ENCODE peak calls at places on chromosomes 2 and 18, in four cellular contexts. I is transverse colon, S is neural progenitor cell, F is HepG2. C is an unnamed sample.

GRCh38 chr2:226721541-226721940 is 78.1 kb downstream of the IRS1 start:
- DNase-seq in S (no peak), F (no peak), I (no peak), C (no peak)

GRCh38 chr2:96409543-96410184 is 74.1 kb downstream of the NCAPH start:
- DNase-seq in S (peak; percentile 29), F (no peak), I (no peak), C (no peak)

GRCh38 chr2:129006901-129007300 is 688.2 kb upstream of the HS6ST1 start:
- DNase-seq in S (no peak), I (no peak), F (no peak), C (no peak)

GRCh38 chr2:5914831-5915611 is 222.8 kb downstream of the SOX11 start:
- DNase-seq in I (no peak), F (no peak), S (peak; percentile 73), C (no peak)

GRCh38 chr2:99442837-99443236 is 47.0 kb downstream of the REV1 start:
- DNase-seq in I (no peak), S (peak; percentile 7), F (no peak), C (no peak)

GRCh38 chr2:193528458-193528857 is 1333.7 kb upstream of the TMEFF2 start:
- DNase-seq in I (no peak), F (no peak), S (no peak), C (no peak)

GRCh38 chr2:190596998-190597397 is 51.9 kb upstream of the NAB1 start:
- DNase-seq in I (no peak), S (no peak), F (no peak), C (no peak)

GRCh38 chr2:176562359-176563043 is 293.3 kb downstream of the MTX2 start:
- DNase-seq in I (no peak), F (no peak), S (no peak), C (no peak)

GRCh38 chr2:217691920-217692666 is 310.7 kb downstream of the TNS1 start:
- DNase-seq in I (no peak), S (no peak), F (no peak), C (no peak)

GRCh38 chr2:144518744-144519596 is 949 bp downstream of the ZEB2 start:
- DNase-seq in F (no peak), I (no peak), S (no peak), C (no peak)

GRCh38 chr18:50356036-50356945 is 18.6 kb upstream of the SKA1 start:
- DNase-seq in F (peak; percentile 11), I (no peak), S (no peak), C (no peak)

GRCh38 chr2:8822218-8822617 is 15.2 kb downstream of the KIDINS220 start:
- DNase-seq in S (no peak), I (no peak), F (peak; percentile 20), C (no peak)

DNA sequence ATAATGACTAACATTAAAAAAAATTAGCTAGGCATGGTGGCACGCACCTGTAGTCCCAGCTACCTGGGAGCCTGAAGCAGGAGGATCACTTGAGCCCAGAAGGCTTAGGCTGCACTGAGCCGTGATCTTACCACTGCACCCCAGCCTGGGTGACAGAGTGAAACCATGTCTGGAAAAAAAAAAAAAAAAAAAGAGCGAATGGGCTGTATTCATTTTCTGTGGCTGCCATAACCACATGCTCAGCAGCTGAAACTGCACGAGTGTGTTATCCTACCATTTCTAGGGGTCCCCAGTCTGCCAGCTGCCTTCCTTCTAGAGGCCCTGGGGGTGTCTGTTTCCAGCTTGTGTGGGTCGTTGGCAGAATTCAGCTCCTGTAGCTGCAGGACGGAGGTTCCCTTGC is 247.8 kb downstream of the EIPR1 start:
- DNase-seq in I (no peak), F (no peak), S (no peak), C (no peak)
- H3K4me1 ChIP-seq in I (no peaks in the 10 kb centered on the region), F (no peaks in the 10 kb centered on the region), S (peaks cover 15% of the 10 kb centered on the region), C (no peaks in the 10 kb centered on the region)

GRCh38 chr2:233480490-233481202 is 85.9 kb downstream of the USP40 start:
- DNase-seq in F (peak; percentile 18), I (peak; percentile 52), S (peak; percentile 27), C (no peak)

GRCh38 chr2:233479616-233480489 is 86.7 kb downstream of the USP40 start:
- DNase-seq in S (no peak), F (no peak), I (no peak), C (no peak)

GRCh38 chr2:233482616-233483015 is 84.0 kb downstream of the USP40 start:
- DNase-seq in F (no peak), S (no peak), I (no peak), C (no peak)

GRCh38 chr2:233477548-233478433 is 88.8 kb downstream of the USP40 start:
- DNase-seq in S (no peak), F (no peak), I (no peak), C (no peak)

GRCh38 chr2:233481368-233482142 is 85.0 kb downstream of the USP40 start:
- DNase-seq in S (no peak), F (no peak), I (no peak), C (no peak)
- H3K27ac ChIP-seq in S (no peak overlapping the region), F (no peak overlapping the region), I (peak overlapping the region; percentile 65), C (no peak overlapping the region)

DNA sequence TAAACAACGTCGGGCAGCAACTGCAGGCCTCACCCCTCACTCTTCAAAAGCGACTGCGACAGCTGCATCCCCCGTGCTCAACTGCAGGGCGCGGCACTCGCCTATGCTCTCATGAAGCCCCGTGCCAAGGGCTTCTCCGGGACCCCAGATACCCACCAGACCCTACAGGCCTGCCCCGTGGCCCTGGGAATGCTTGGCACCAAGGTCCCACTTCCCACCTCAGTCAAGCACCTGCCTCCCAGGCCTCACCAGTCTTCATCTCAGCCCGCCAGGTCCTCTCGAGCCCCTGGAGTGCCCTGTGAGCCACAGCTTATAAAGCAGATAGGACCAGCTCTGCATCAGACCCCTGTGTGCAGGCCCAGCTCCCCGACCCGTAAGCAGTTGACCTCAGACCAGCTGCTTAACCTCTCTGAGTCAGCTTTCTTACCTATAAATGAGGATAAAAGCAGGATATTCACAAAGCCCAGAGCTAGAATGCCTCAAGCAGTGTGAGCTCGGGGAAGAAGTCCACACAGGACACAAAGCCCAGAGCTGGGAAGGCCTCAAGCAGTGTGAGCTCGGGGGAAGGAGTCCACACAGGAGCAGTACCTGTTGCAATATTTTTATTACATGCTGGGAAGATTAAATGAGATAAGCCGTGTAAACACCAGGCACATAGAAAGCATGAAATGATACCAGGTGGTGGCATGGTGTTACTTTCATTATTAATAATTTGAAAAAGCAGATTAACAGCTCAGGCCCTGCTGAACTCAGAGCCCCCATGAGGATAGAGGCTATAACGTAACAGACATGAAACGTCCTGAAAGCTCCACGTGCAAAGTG is 96.9 kb downstream of the HDAC4 start:
- DNase-seq in I (peak; percentile 18), S (peak; percentile 32), F (no peak), C (no peak)
- H3K4me1 ChIP-seq in I (peaks cover 36% of the 10 kb centered on the region), S (peaks cover 40% of the 10 kb centered on the region), F (peaks cover 20% of the 10 kb centered on the region), C (peaks cover 10% of the 10 kb centered on the region)

GRCh38 chr18:77052297-77052645 is 80.3 kb downstream of the MBP start:
- DNase-seq in I (no peak), F (no peak), S (no peak), C (no peak)
- H3K27ac ChIP-seq in I (peak overlapping the region; percentile 30), F (no peak overlapping the region), S (no peak overlapping the region), C (no peak overlapping the region)

GRCh38 chr2:240182966-240183365 is 42.5 kb upstream of the OTOS start:
- DNase-seq in S (no peak), F (no peak), I (no peak), C (no peak)

GRCh38 chr2:240182001-240182400 is 41.5 kb upstream of the OTOS start:
- DNase-seq in S (no peak), F (no peak), I (no peak), C (no peak)

GRCh38 chr2:240184198-240184590 is 43.7 kb upstream of the OTOS start:
- DNase-seq in S (no peak), F (no peak), I (peak; percentile 1), C (no peak)

GRCh38 chr2:240183370-240184197 is 43.1 kb upstream of the OTOS start:
- DNase-seq in I (no peak), S (no peak), F (no peak), C (no peak)

GRCh38 chr2:240182476-240182875 is 42.0 kb upstream of the OTOS start:
- DNase-seq in S (no peak), F (no peak), I (no peak), C (no peak)
- H3K4me1 ChIP-seq in S (peaks cover 2% of the 10 kb centered on the region), F (no peaks in the 10 kb centered on the region), I (no peaks in the 10 kb centered on the region), C (no peaks in the 10 kb centered on the region)

C was measured in CD8-positive, alpha-beta memory T cell.